ENCODE peak calls at places on chromosomes 4 and X, in seven cellular contexts. Q is H1, L is HepG2, X is SK-N-SH, Y is GM12878, S is GM12892, M is K562. W is an unnamed sample.

GRCh38 chr4:118776166-118776954 is 59.6 kb downstream of the SEC24D start:
- DNase-seq in S (no peak), Q (no peak), X (no peak), L (no peak), Y (no peak), M (no peak), W (no peak)

GRCh38 chr4:188691811-188692210 is 552.6 kb downstream of the TRIML1 start:
- DNase-seq in Y (no peak), S (no peak), L (no peak), M (no peak), Q (no peak), X (no peak), W (no peak)

GRCh38 chr4:164734476-164734875 is 19.5 kb upstream of the SMIM31 start:
- DNase-seq in M (no peak), X (no peak), Q (no peak), S (no peak), L (no peak), Y (no peak), W (no peak)

GRCh38 chrX:43750248-43750676 is 94.2 kb downstream of the MAOA start:
- DNase-seq in S (peak; percentile 20), L (peak; percentile 57), Q (peak; percentile 10), M (peak; percentile 39), X (peak; percentile 48), Y (no peak), W (peak; percentile 2)

GRCh38 chrX:22934640-22935039 is 65.1 kb upstream of the DDX53 start:
- DNase-seq in Q (no peak), L (no peak), M (no peak), Y (no peak), X (no peak), S (no peak), W (no peak)

GRCh38 chr4:152515678-152516077 is 20.2 kb downstream of the FBXW7 start:
- DNase-seq in Q (no peak), S (no peak), Y (no peak), L (no peak), X (no peak), M (no peak), W (no peak)

GRCh38 chrX:74788545-74789086 is 136.6 kb downstream of the NEXMIF start:
- DNase-seq in X (peak; percentile 3), Q (no peak), M (no peak), L (no peak), S (no peak), Y (no peak), W (no peak)

GRCh38 chr4:102625232-102625930 is 124.2 kb downstream of the NFKB1 start:
- DNase-seq in L (peak; percentile 59), M (no peak), X (peak; percentile 30), S (peak; percentile 36), Q (no peak), Y (no peak), W (peak; percentile 33)

GRCh38 chr4:118967393-118967792 is 78.7 kb downstream of the SYNPO2 start:
- DNase-seq in Y (no peak), S (no peak), X (no peak), Q (no peak), M (no peak), L (no peak), W (no peak)

GRCh38 chr4:138405439-138405838 is 163.3 kb upstream of the SLC7A11 start:
- DNase-seq in Y (peak; percentile 46), X (no peak), S (no peak), L (no peak), Q (no peak), M (no peak), W (no peak)

GRCh38 chr4:119646347-119647071 is 17.9 kb upstream of the PDE5A start:
- DNase-seq in S (no peak), Q (no peak), X (no peak), Y (no peak), M (no peak), L (no peak), W (no peak)

GRCh38 chrX:119427024-119427794 is 28.1 kb downstream of the SLC25A43 start:
- DNase-seq in M (peak; percentile 54), X (no peak), Q (no peak), S (peak; percentile 20), L (no peak), Y (peak; percentile 28), W (peak; percentile 26)

GRCh38 chrX:18354369-18355329 is at the start of gene SCML2:
- DNase-seq in Y (no peak), M (peak; percentile 74), L (peak; percentile 5), S (no peak), Q (no peak), X (peak; percentile 83), W (no peak)

GRCh38 chr4:77959566-77960338 is 97.1 kb downstream of the MRPL1 start:
- DNase-seq in X (peak; percentile 37), S (no peak), M (peak; percentile 42), Y (peak; percentile 12), L (peak; percentile 63), Q (no peak), W (no peak)

GRCh38 chr4:48780867-48781219 is 764 bp upstream of the FRYL start:
- DNase-seq in Y (no peak), L (peak; percentile 31), X (peak; percentile 9), M (no peak), Q (no peak), S (no peak), W (no peak)

GRCh38 chr4:139227729-139228404 is 50.8 kb upstream of the ELF2 start:
- DNase-seq in X (no peak), S (no peak), Y (no peak), M (peak; percentile 43), Q (no peak), L (peak; percentile 38), W (no peak)

GRCh38 chr4:182600093-182600492 is 317.1 kb downstream of the DCTD start:
- DNase-seq in Q (no peak), S (no peak), M (no peak), X (peak; percentile 68), Y (no peak), L (no peak), W (no peak)

GRCh38 chr4:12118651-12119213 is 690.0 kb upstream of the HS3ST1 start:
- DNase-seq in S (no peak), X (no peak), L (no peak), Y (no peak), M (no peak), Q (no peak), W (no peak)

GRCh38 chrX:37776283-37776986 is 3.4 kb upstream of the CYBB start:
- DNase-seq in S (no peak), L (no peak), Q (no peak), Y (no peak), M (no peak), X (no peak), W (no peak)

GRCh38 chrX:103585421-103586313 is at the start of gene TCEAL4:
- DNase-seq in Q (no peak), Y (no peak), X (peak; percentile 71), L (no peak), M (no peak), S (peak; percentile 25), W (no peak)

GRCh38 chr4:15938182-15938581 is 358 bp downstream of the FGFBP1 start:
- DNase-seq in S (no peak), X (no peak), Y (no peak), M (no peak), Q (no peak), L (no peak), W (no peak)

GRCh38 chr4:156832886-156833285 is 138.7 kb downstream of the PDGFC start:
- DNase-seq in Q (no peak), M (no peak), Y (no peak), X (no peak), L (no peak), S (no peak), W (no peak)
- TF ChIP-seq TAF1 in Q (no peak), M (no peak), Y (no peak), X (no peak), L (no peak), S (no peak), W (no peak)

GRCh38 chrX:99468993-99469392 is 941.1 kb downstream of the PCDH19 start:
- DNase-seq in Q (no peak), S (no peak), L (no peak), M (no peak), Y (no peak), X (no peak), W (no peak)
- TF ChIP-seq TAF1 in Q (no peak), S (no peak), L (no peak), M (no peak), Y (no peak), X (no peak), W (no peak)

GRCh38 chr4:87241341-87241740 is 20.9 kb upstream of the KLHL8 start:
- DNase-seq in M (no peak), L (no peak), Y (no peak), S (no peak), X (no peak), Q (no peak), W (no peak)

GRCh38 chr4:87240341-87240740 is 19.9 kb upstream of the KLHL8 start:
- DNase-seq in Y (no peak), Q (no peak), X (no peak), M (no peak), S (no peak), L (no peak), W (no peak)

GRCh38 chr4:87239821-87240220 is 19.4 kb upstream of the KLHL8 start:
- DNase-seq in L (no peak), Q (no peak), M (no peak), S (no peak), X (no peak), Y (no peak), W (no peak)

GRCh38 chr4:87235020-87235671 is 14.7 kb upstream of the KLHL8 start:
- DNase-seq in Q (no peak), M (no peak), L (no peak), X (no peak), S (no peak), Y (no peak), W (no peak)

DNA sequence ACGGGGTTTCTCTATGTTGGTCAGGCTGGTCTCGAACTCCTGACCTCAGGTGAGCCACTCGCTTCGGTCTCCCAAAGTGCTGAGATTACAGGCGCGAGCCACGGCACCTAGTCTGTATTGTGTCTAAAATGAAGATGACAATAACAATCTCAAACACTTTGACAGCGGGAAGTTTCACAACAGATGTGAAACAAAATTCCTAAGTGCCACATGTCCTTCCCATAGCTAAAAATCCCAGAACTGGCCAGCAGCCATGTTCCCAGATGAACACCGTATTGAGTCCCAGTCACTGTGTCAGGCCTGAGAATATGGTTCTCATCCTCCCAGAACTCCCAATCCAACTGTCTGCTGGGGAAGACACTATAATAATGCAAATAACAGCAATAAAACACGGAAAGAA is 16.4 kb upstream of the KLHL8 start:
- DNase-seq in S (no peak), L (peak; percentile 11), Q (no peak), Y (no peak), X (no peak), M (no peak), W (no peak)
- TF ChIP-seq TAF1 in S (no peak), L (no peak), Q (no peak), Y (no peak), X (no peak), M (no peak), W (no peak)

DNA sequence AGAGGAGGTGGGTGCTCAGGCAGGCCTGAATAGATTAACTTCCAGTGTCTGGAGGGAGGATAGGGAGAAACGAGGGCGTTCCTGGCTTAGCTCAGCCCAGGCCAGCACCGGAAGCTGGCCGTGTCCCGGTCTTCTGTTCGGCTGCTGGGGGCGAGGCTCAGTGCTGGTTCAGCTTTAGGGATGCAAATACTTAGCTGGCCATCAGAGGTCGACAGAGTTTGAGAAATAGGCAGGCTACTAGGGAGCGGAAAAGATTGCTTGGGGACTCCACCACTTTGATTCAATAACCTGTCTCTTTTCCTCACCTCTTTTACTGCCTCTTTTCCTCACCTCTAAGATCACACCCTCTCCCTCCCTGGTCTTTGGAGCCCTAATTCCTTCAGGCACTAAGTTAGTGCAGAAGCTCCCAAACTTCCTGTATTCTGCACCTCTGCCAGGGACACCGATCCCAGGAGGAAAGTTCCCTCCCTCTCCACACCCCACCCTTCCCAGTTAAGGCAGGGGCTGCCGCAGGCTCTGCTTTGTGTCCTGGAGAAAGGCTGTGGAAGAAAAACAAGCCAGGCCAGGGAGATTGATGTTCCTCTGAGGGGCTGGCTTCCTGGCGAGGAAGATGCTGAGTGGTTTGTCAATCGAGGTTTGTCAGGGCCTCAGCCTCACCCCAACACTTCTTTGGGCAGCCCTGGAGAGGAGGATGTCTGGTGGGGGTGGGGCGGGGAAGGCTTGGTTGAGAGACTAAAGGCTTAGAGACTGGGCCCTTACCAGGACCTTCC is 6.0 kb upstream of the EFNB1 start:
- DNase-seq in X (peak; percentile 66), Y (no peak), M (peak; percentile 40), L (peak; percentile 28), S (no peak), Q (no peak), W (no peak)
- TF ChIP-seq TAF1 in X (no peak), Y (no peak), M (no peak), L (no peak), S (no peak), Q (no peak), W (no peak)